ENCODE peak calls at places on chromosomes 3 and 15, in six cellular contexts. One of them, this sample, is unnamed.

GRCh38 chr3:69505770-69506407 is 120.0 kb upstream of the FRMD4B start:
- DNase-seq in RCC 7860: no peak
- DNase-seq in adrenal gland: peak; percentile 54
- DNase-seq in neural crest cell: no peak
- DNase-seq in endothelial cell of umbilical vein: peak; percentile 3
- DNase-seq in HEK293T: no peak
- DNase-seq in this sample: no peak

GRCh38 chr3:30502742-30503073 is 103.7 kb upstream of the TGFBR2 start:
- DNase-seq in RCC 7860: no peak
- DNase-seq in adrenal gland: no peak
- DNase-seq in neural crest cell: no peak
- DNase-seq in endothelial cell of umbilical vein: no peak
- DNase-seq in HEK293T: no peak
- DNase-seq in this sample: no peak

GRCh38 chr3:31772781-31773180 is 208.3 kb downstream of the OSBPL10 start:
- DNase-seq in RCC 7860: no peak
- DNase-seq in adrenal gland: no peak
- DNase-seq in neural crest cell: no peak
- DNase-seq in endothelial cell of umbilical vein: no peak
- DNase-seq in HEK293T: no peak
- DNase-seq in this sample: no peak

GRCh38 chr15:51046799-51047449 is 47.8 kb downstream of the TNFAIP8L3 start:
- DNase-seq in RCC 7860: no peak
- DNase-seq in adrenal gland: peak; percentile 73
- DNase-seq in neural crest cell: no peak
- DNase-seq in endothelial cell of umbilical vein: peak; percentile 37
- DNase-seq in HEK293T: no peak
- DNase-seq in this sample: peak; percentile 42

GRCh38 chr15:75234191-75234810 is 23.8 kb upstream of the GOLGA6C start:
- DNase-seq in RCC 7860: no peak
- DNase-seq in adrenal gland: no peak
- DNase-seq in neural crest cell: no peak
- DNase-seq in endothelial cell of umbilical vein: no peak
- DNase-seq in HEK293T: no peak
- DNase-seq in this sample: no peak

GRCh38 chr3:17605032-17605431 is 137.4 kb downstream of the TBC1D5 start:
- DNase-seq in RCC 7860: peak; percentile 78
- DNase-seq in adrenal gland: no peak
- DNase-seq in neural crest cell: no peak
- DNase-seq in endothelial cell of umbilical vein: peak; percentile 50
- DNase-seq in HEK293T: no peak
- DNase-seq in this sample: peak; percentile 80

GRCh38 chr3:4245671-4246070 is 57.5 kb upstream of the SETMAR start:
- DNase-seq in RCC 7860: no peak
- DNase-seq in adrenal gland: no peak
- DNase-seq in neural crest cell: no peak
- DNase-seq in endothelial cell of umbilical vein: no peak
- DNase-seq in HEK293T: no peak
- DNase-seq in this sample: no peak

GRCh38 chr3:149657458-149657795 is 398 bp downstream of the WWTR1 start:
- DNase-seq in RCC 7860: peak; percentile 27
- DNase-seq in adrenal gland: peak; percentile 74
- DNase-seq in neural crest cell: peak; percentile 42
- DNase-seq in endothelial cell of umbilical vein: no peak
- DNase-seq in HEK293T: no peak
- DNase-seq in this sample: no peak

GRCh38 chr3:100709840-100710235 is 544 bp downstream of the TFG start:
- DNase-seq in RCC 7860: no peak
- DNase-seq in adrenal gland: peak; percentile 61
- DNase-seq in neural crest cell: peak; percentile 52
- DNase-seq in endothelial cell of umbilical vein: no peak
- DNase-seq in HEK293T: peak; percentile 56
- DNase-seq in this sample: peak; percentile 47

GRCh38 chr15:72472907-72473669 is 1.0 kb upstream of the ARIH1 start:
- DNase-seq in RCC 7860: no peak
- DNase-seq in adrenal gland: no peak
- DNase-seq in neural crest cell: no peak
- DNase-seq in endothelial cell of umbilical vein: no peak
- DNase-seq in HEK293T: no peak
- DNase-seq in this sample: peak; percentile 13

GRCh38 chr15:92611995-92612745 is 43.4 kb downstream of the FAM174B start:
- DNase-seq in RCC 7860: no peak
- DNase-seq in adrenal gland: peak; percentile 57
- DNase-seq in neural crest cell: no peak
- DNase-seq in endothelial cell of umbilical vein: no peak
- DNase-seq in HEK293T: no peak
- DNase-seq in this sample: no peak

GRCh38 chr3:124770341-124771082 is 40.3 kb downstream of the UMPS start:
- DNase-seq in RCC 7860: no peak
- DNase-seq in adrenal gland: peak; percentile 72
- DNase-seq in neural crest cell: no peak
- DNase-seq in endothelial cell of umbilical vein: no peak
- DNase-seq in HEK293T: peak; percentile 23
- DNase-seq in this sample: no peak

GRCh38 chr3:184375747-184376495 is 2.1 kb downstream of the THPO start:
- DNase-seq in RCC 7860: no peak
- DNase-seq in adrenal gland: no peak
- DNase-seq in neural crest cell: no peak
- DNase-seq in endothelial cell of umbilical vein: no peak
- DNase-seq in HEK293T: no peak
- DNase-seq in this sample: no peak

GRCh38 chr3:114332342-114333179 is 38.7 kb downstream of the TIGIT start:
- DNase-seq in RCC 7860: no peak
- DNase-seq in adrenal gland: no peak
- DNase-seq in neural crest cell: no peak
- DNase-seq in endothelial cell of umbilical vein: no peak
- DNase-seq in HEK293T: no peak
- DNase-seq in this sample: no peak

GRCh38 chr3:190224466-190225185 is 97.6 kb downstream of the CLDN1 start:
- DNase-seq in RCC 7860: no peak
- DNase-seq in adrenal gland: no peak
- DNase-seq in neural crest cell: no peak
- DNase-seq in endothelial cell of umbilical vein: no peak
- DNase-seq in HEK293T: no peak
- DNase-seq in this sample: no peak

GRCh38 chr3:125202197-125202596 is 10.4 kb downstream of the SLC12A8 start:
- DNase-seq in RCC 7860: peak; percentile 50
- DNase-seq in adrenal gland: no peak
- DNase-seq in neural crest cell: no peak
- DNase-seq in endothelial cell of umbilical vein: no peak
- DNase-seq in HEK293T: no peak
- DNase-seq in this sample: no peak

GRCh38 chr3:112629425-112629824 is 11.5 kb downstream of the CCDC80 start:
- DNase-seq in RCC 7860: peak; percentile 56
- DNase-seq in adrenal gland: peak; percentile 81
- DNase-seq in neural crest cell: no peak
- DNase-seq in endothelial cell of umbilical vein: peak; percentile 76
- DNase-seq in HEK293T: peak; percentile 28
- DNase-seq in this sample: no peak

GRCh38 chr15:89783111-89783860 is 7.2 kb downstream of the MESP2 start:
- DNase-seq in RCC 7860: no peak
- DNase-seq in adrenal gland: no peak
- DNase-seq in neural crest cell: no peak
- DNase-seq in endothelial cell of umbilical vein: no peak
- DNase-seq in HEK293T: no peak
- DNase-seq in this sample: no peak

GRCh38 chr3:126300001-126300760 is 57.0 kb downstream of the KLF15 start:
- DNase-seq in RCC 7860: no peak
- DNase-seq in adrenal gland: no peak
- DNase-seq in neural crest cell: no peak
- DNase-seq in endothelial cell of umbilical vein: no peak
- DNase-seq in HEK293T: no peak
- DNase-seq in this sample: no peak

GRCh38 chr15:101042320-101042719 is 123.2 kb downstream of the LRRK1 start:
- DNase-seq in RCC 7860: no peak
- DNase-seq in adrenal gland: no peak
- DNase-seq in neural crest cell: no peak
- DNase-seq in endothelial cell of umbilical vein: no peak
- DNase-seq in HEK293T: no peak
- DNase-seq in this sample: no peak

GRCh38 chr15:60324706-60325438 is 72.9 kb downstream of the ANXA2 start:
- DNase-seq in RCC 7860: no peak
- DNase-seq in adrenal gland: no peak
- DNase-seq in neural crest cell: no peak
- DNase-seq in endothelial cell of umbilical vein: no peak
- DNase-seq in HEK293T: no peak
- DNase-seq in this sample: peak; percentile 15

GRCh38 chr3:185330238-185330637 is 32.7 kb upstream of the MAP3K13 start:
- DNase-seq in RCC 7860: no peak
- DNase-seq in adrenal gland: no peak
- DNase-seq in neural crest cell: no peak
- DNase-seq in endothelial cell of umbilical vein: no peak
- DNase-seq in HEK293T: no peak
- DNase-seq in this sample: no peak

GRCh38 chr15:27418729-27419128 is 447.7 kb downstream of the GABRG3 start:
- DNase-seq in RCC 7860: no peak
- DNase-seq in adrenal gland: no peak
- DNase-seq in neural crest cell: peak; percentile 29
- DNase-seq in endothelial cell of umbilical vein: no peak
- DNase-seq in HEK293T: no peak
- DNase-seq in this sample: no peak

GRCh38 chr3:42654331-42655201 is 1.1 kb downstream of the ZBTB47 start:
- DNase-seq in RCC 7860: peak; percentile 9
- DNase-seq in adrenal gland: peak; percentile 82
- DNase-seq in neural crest cell: peak; percentile 39
- DNase-seq in endothelial cell of umbilical vein: peak; percentile 43
- DNase-seq in HEK293T: peak; percentile 76
- DNase-seq in this sample: peak; percentile 57

GRCh38 chr3:157152930-157153329 is 7.0 kb downstream of the CCNL1 start:
- DNase-seq in RCC 7860: no peak
- DNase-seq in adrenal gland: no peak
- DNase-seq in neural crest cell: no peak
- DNase-seq in endothelial cell of umbilical vein: no peak
- DNase-seq in HEK293T: no peak
- DNase-seq in this sample: no peak

GRCh38 chr3:58169371-58169770 is 41.4 kb downstream of the DNASE1L3 start:
- DNase-seq in RCC 7860: no peak
- DNase-seq in adrenal gland: no peak
- DNase-seq in neural crest cell: no peak
- DNase-seq in endothelial cell of umbilical vein: no peak
- DNase-seq in HEK293T: no peak
- DNase-seq in this sample: no peak

GRCh38 chr3:57794501-57794900 is 38.4 kb downstream of the SLMAP start:
- DNase-seq in RCC 7860: no peak
- DNase-seq in adrenal gland: no peak
- DNase-seq in neural crest cell: no peak
- DNase-seq in endothelial cell of umbilical vein: no peak
- DNase-seq in HEK293T: no peak
- DNase-seq in this sample: no peak

GRCh38 chr15:77122576-77122975 is 51.7 kb upstream of the TSPAN3 start:
- DNase-seq in RCC 7860: no peak
- DNase-seq in adrenal gland: no peak
- DNase-seq in neural crest cell: no peak
- DNase-seq in endothelial cell of umbilical vein: no peak
- DNase-seq in HEK293T: no peak
- DNase-seq in this sample: no peak

GRCh38 chr3:59334585-59334984 is 284.8 kb upstream of the CFAP20DC start:
- DNase-seq in RCC 7860: no peak
- DNase-seq in adrenal gland: no peak
- DNase-seq in neural crest cell: no peak
- DNase-seq in endothelial cell of umbilical vein: no peak
- DNase-seq in HEK293T: no peak
- DNase-seq in this sample: no peak

GRCh38 chr3:111989061-111989678 is 9.6 kb upstream of the TAGLN3 start:
- DNase-seq in RCC 7860: peak; percentile 54
- DNase-seq in adrenal gland: no peak
- DNase-seq in neural crest cell: no peak
- DNase-seq in endothelial cell of umbilical vein: peak; percentile 72
- DNase-seq in HEK293T: peak; percentile 27
- DNase-seq in this sample: peak; percentile 78

GRCh38 chr3:23691343-23691895 is 114.3 kb upstream of the UBE2E1 start:
- DNase-seq in RCC 7860: no peak
- DNase-seq in adrenal gland: no peak
- DNase-seq in neural crest cell: no peak
- DNase-seq in endothelial cell of umbilical vein: no peak
- DNase-seq in HEK293T: no peak
- DNase-seq in this sample: no peak

GRCh38 chr3:159732172-159733111 is 256.2 kb upstream of the IL12A start:
- DNase-seq in RCC 7860: peak; percentile 59
- DNase-seq in adrenal gland: no peak
- DNase-seq in neural crest cell: no peak
- DNase-seq in endothelial cell of umbilical vein: peak; percentile 53
- DNase-seq in HEK293T: peak; percentile 22
- DNase-seq in this sample: peak; percentile 44

GRCh38 chr3:73045391-73045790 is 16.1 kb upstream of the EBLN2 start:
- DNase-seq in RCC 7860: no peak
- DNase-seq in adrenal gland: no peak
- DNase-seq in neural crest cell: no peak
- DNase-seq in endothelial cell of umbilical vein: no peak
- DNase-seq in HEK293T: no peak
- DNase-seq in this sample: no peak

GRCh38 chr15:28896944-28897343 is 11.2 kb downstream of the APBA2 start:
- DNase-seq in RCC 7860: peak; percentile 23
- DNase-seq in adrenal gland: no peak
- DNase-seq in neural crest cell: no peak
- DNase-seq in endothelial cell of umbilical vein: peak; percentile 14
- DNase-seq in HEK293T: no peak
- DNase-seq in this sample: no peak

GRCh38 chr3:32238816-32239637 is 547 bp downstream of the CMTM8 start:
- DNase-seq in RCC 7860: no peak
- DNase-seq in adrenal gland: no peak
- DNase-seq in neural crest cell: peak; percentile 34
- DNase-seq in endothelial cell of umbilical vein: peak; percentile 49
- DNase-seq in HEK293T: peak; percentile 68
- DNase-seq in this sample: peak; percentile 48

GRCh38 chr3:100189444-100189964 is 71.3 kb upstream of the TBC1D23 start:
- DNase-seq in RCC 7860: no peak
- DNase-seq in adrenal gland: no peak
- DNase-seq in neural crest cell: no peak
- DNase-seq in endothelial cell of umbilical vein: peak; percentile 67
- DNase-seq in HEK293T: no peak
- DNase-seq in this sample: peak; percentile 76

GRCh38 chr3:30693470-30694120 is 87.2 kb downstream of the TGFBR2 start:
- DNase-seq in RCC 7860: peak; percentile 68
- DNase-seq in adrenal gland: no peak
- DNase-seq in neural crest cell: no peak
- DNase-seq in endothelial cell of umbilical vein: peak; percentile 85
- DNase-seq in HEK293T: peak; percentile 59
- DNase-seq in this sample: peak; percentile 81

This sample was measured in lung microvascular endothelial cell.